ENCODE peak calls at places on chromosomes 1 and 21, in eight cellular contexts. R is GM12891; W is heart left ventricle; V is NCI-H774; Y is activated CD8-positive, alpha-beta memory T cell treated with anti-CD3 and anti-CD28 coated beads for 48 hours; Z is WTC11; Q is cardiac fibroblast; E is activated gamma-delta T cell treated with anti-CD3 and anti-CD28 coated beads, Interleukin-2, amount 50 U/mL, for 16 hours. I is an unnamed sample.

GRCh38 chr1:163912491-163912890 is 590.7 kb downstream of the NUF2 start:
- DNase-seq in V (no peak), Q (no peak), W (no peak), R (no peak), Z (no peak), Y (no peak), E (no peak), I (no peak)

GRCh38 chr1:116485976-116486375 is 84.8 kb downstream of the CD58 start:
- DNase-seq in E (no peak), W (no peak), R (no peak), Q (peak), Z (no peak), V (no peak), Y (no peak), I (no peak)

GRCh38 chr1:211939876-211940468 is 95.4 kb downstream of the INTS7 start:
- DNase-seq in R (no peak), Z (no peak), Y (peak), V (no peak), Q (no peak), E (no peak), W (no peak), I (no peak)

GRCh38 chr1:60922304-60922703 is 160.1 kb upstream of the NFIA start:
- DNase-seq in E (no peak), Q (no peak), V (no peak), Z (no peak), Y (no peak), R (no peak), W (peak), I (no peak)

GRCh38 chr1:226702318-226702956 is 36.6 kb downstream of the ITPKB start:
- DNase-seq in Q (peak), E (no peak), W (no peak), V (no peak), R (no peak), Z (no peak), Y (no peak), I (peak)

GRCh38 chr1:41742219-41742618 is 176.5 kb downstream of the HIVEP3 start:
- DNase-seq in Q (peak), Y (no peak), V (peak), Z (no peak), E (no peak), R (no peak), W (no peak), I (no peak)

GRCh38 chr1:58551741-58552140 is 5.2 kb upstream of the OMA1 start:
- DNase-seq in E (no peak), W (no peak), Y (no peak), Z (no peak), V (no peak), Q (no peak), R (no peak), I (no peak)

GRCh38 chr1:183306317-183307042 is 111.7 kb downstream of the NMNAT2 start:
- DNase-seq in W (no peak), Q (peak), E (no peak), R (no peak), Z (no peak), V (no peak), Y (no peak), I (peak)

GRCh38 chr1:61950418-61950817 is 208.1 kb downstream of the PATJ start:
- DNase-seq in W (no peak), V (no peak), Z (no peak), Q (peak), Y (no peak), R (no peak), E (no peak), I (peak)

GRCh38 chr1:167922023-167922422 is 8.1 kb upstream of the ADCY10 start:
- DNase-seq in Y (no peak), W (no peak), R (no peak), Q (peak), E (no peak), V (no peak), Z (no peak), I (no peak)

GRCh38 chr1:113617438-113618141 is 141.7 kb downstream of the PHTF1 start:
- DNase-seq in R (no peak), Q (peak), Y (no peak), W (no peak), V (no peak), Z (no peak), E (no peak), I (peak)

GRCh38 chr1:23035823-23036452 is 16.7 kb downstream of the KDM1A start:
- DNase-seq in Z (no peak), W (no peak), V (no peak), Q (no peak), E (no peak), R (no peak), Y (no peak), I (no peak)

GRCh38 chr21:32364387-32364786 is 28.4 kb downstream of the URB1 start:
- DNase-seq in Y (no peak), E (no peak), R (no peak), Q (no peak), Z (no peak), W (peak), V (no peak), I (no peak)

GRCh38 chr1:182960046-182960445 is 7.1 kb upstream of the SHCBP1L start:
- DNase-seq in W (no peak), Y (no peak), Z (no peak), V (no peak), Q (no peak), E (no peak), R (no peak), I (no peak)

GRCh38 chr21:27101533-27101932 is 134.6 kb upstream of the ADAMTS5 start:
- DNase-seq in Q (no peak), V (no peak), Y (no peak), Z (no peak), R (no peak), W (no peak), E (no peak), I (no peak)

GRCh38 chr1:11944358-11944981 is 10.0 kb downstream of the PLOD1 start:
- DNase-seq in E (no peak), V (no peak), Z (peak), Y (no peak), Q (no peak), W (no peak), R (no peak), I (no peak)

GRCh38 chr1:117025568-117025967 is 24.0 kb downstream of the CD101 start:
- DNase-seq in E (no peak), V (no peak), R (no peak), Q (no peak), W (no peak), Z (no peak), Y (no peak), I (no peak)

GRCh38 chr1:60571811-60572210 is 498.2 kb upstream of the C1orf87 start:
- DNase-seq in Z (no peak), V (no peak), E (no peak), W (no peak), Y (no peak), Q (peak), R (no peak), I (peak)

GRCh38 chr21:38352536-38353219 is 95.9 kb downstream of the KCNJ15 start:
- DNase-seq in V (peak), Z (peak), E (no peak), Y (no peak), R (peak), W (no peak), Q (peak), I (peak)

I was measured in MCF 10A.